ENCODE peak calls at places on chromosomes 5 and 9, in seven cellular contexts. U is amygdala, E is EL, J is GM23248, B is endothelial cell, N is posterior cingulate gyrus, X is GM19239. G is an unnamed sample.

GRCh38 chr5:172502969-172503368 is 48.6 kb upstream of the SH3PXD2B start:
- DNase-seq in E (no peak), J (no peak), X (no peak), N (no peak), U (no peak), B (no peak), G (peak; percentile 72)

GRCh38 chr9:3441197-3441816 is 84.5 kb downstream of the RFX3 start:
- DNase-seq in B (peak; percentile 40), X (peak; percentile 31), N (peak; percentile 6), J (peak; percentile 75), U (no peak), E (peak; percentile 57), G (peak; percentile 46)

GRCh38 chr5:52743970-52744369 is 43.7 kb upstream of the ITGA1 start:
- DNase-seq in B (no peak), U (no peak), N (no peak), X (no peak), E (peak; percentile 43), J (peak; percentile 78), G (no peak)

GRCh38 chr5:78747703-78748359 is 99.3 kb upstream of the LHFPL2 start:
- DNase-seq in J (peak; percentile 92), U (no peak), E (peak; percentile 81), N (no peak), B (no peak), X (no peak), G (no peak)

GRCh38 chr5:95102080-95102479 is 182.8 kb downstream of the MCTP1 start:
- DNase-seq in B (no peak), U (no peak), E (no peak), X (no peak), J (no peak), N (no peak), G (peak; percentile 20)

GRCh38 chr9:20208951-20209350 is 413.3 kb downstream of the MLLT3 start:
- DNase-seq in U (no peak), E (no peak), X (no peak), J (no peak), N (no peak), B (no peak), G (no peak)

GRCh38 chr5:106876665-106877194 is 794.0 kb downstream of the EFNA5 start:
- DNase-seq in U (no peak), X (no peak), E (no peak), J (peak; percentile 2), B (no peak), N (no peak), G (peak; percentile 25)

GRCh38 chr5:142846402-142846801 is 76.2 kb downstream of the ARHGAP26 start:
- DNase-seq in B (no peak), N (no peak), E (no peak), J (no peak), X (no peak), U (no peak), G (peak; percentile 22)

GRCh38 chr5:39399135-39400036 is 25.4 kb downstream of the DAB2 start:
- DNase-seq in E (peak; percentile 97), N (no peak), X (no peak), J (peak; percentile 98), B (no peak), U (no peak), G (no peak)

GRCh38 chr5:151257731-151258715 is 5.0 kb downstream of the GM2A start:
- DNase-seq in E (peak; percentile 64), N (no peak), U (no peak), B (no peak), X (peak; percentile 36), J (peak; percentile 58), G (no peak)

GRCh38 chr5:1137567-1138444 is 25.9 kb upstream of the SLC12A7 start:
- DNase-seq in B (no peak), E (no peak), J (no peak), N (no peak), X (no peak), U (no peak), G (no peak)

GRCh38 chr5:134846641-134846960 is 833 bp downstream of the C5orf24 start:
- DNase-seq in X (no peak), J (peak; percentile 55), E (peak; percentile 32), N (no peak), B (no peak), U (no peak), G (no peak)

GRCh38 chr9:110329676-110330235 is 7.9 kb downstream of the TXNDC8 start:
- DNase-seq in U (no peak), E (no peak), X (no peak), B (no peak), N (no peak), J (no peak), G (no peak)

GRCh38 chr5:14228219-14228618 is 85.1 kb downstream of the TRIO start:
- DNase-seq in U (no peak), B (no peak), J (no peak), E (no peak), N (no peak), X (no peak), G (no peak)

G was measured in WERI-Rb-1.